ENCODE peak calls at places on chromosomes 2 and 18, in four cellular contexts. A is activated CD8-positive, alpha-beta T cell treated with anti-CD3 and anti-CD28 coated beads for 36 hours; F is BE2C; Q is stimulated activated CD4-positive, alpha-beta T cell treated with anti-CD3 and anti-CD28 coated beads, TNF-alpha, amount 100 ng/mL, for 48 hours. P is an unnamed sample.

GRCh38 chr2:63424329-63425078 is 163.8 kb downstream of the WDPCP start:
- DNase-seq in F (peak; percentile 15), Q (peak; percentile 2), A (peak; percentile 11), P (peak; percentile 81)

GRCh38 chr2:143778981-143779380 is 649.8 kb downstream of the ARHGAP15 start:
- DNase-seq in F (no peak), Q (no peak), A (no peak), P (no peak)

GRCh38 chr18:59096098-59096779 is 43.4 kb upstream of the SEC11C start:
- DNase-seq in F (no peak), A (no peak), Q (no peak), P (no peak)

GRCh38 chr2:141900826-141901225 is 230.0 kb downstream of the LRP1B start:
- DNase-seq in F (no peak), A (no peak), Q (no peak), P (no peak)

GRCh38 chr2:61116302-61116701 is 45.7 kb upstream of the C2orf74 start:
- DNase-seq in A (no peak), Q (no peak), F (no peak), P (no peak)

GRCh38 chr2:196208915-196209314 is 37.5 kb upstream of the STK17B start:
- DNase-seq in Q (no peak), F (no peak), A (no peak), P (no peak)

GRCh38 chr2:65204461-65205230 is 23.0 kb upstream of the ACTR2 start:
- DNase-seq in A (no peak), F (peak; percentile 8), Q (no peak), P (no peak)

GRCh38 chr2:100427627-100428258 is 10.3 kb upstream of the CHST10 start:
- DNase-seq in Q (peak; percentile 60), A (peak; percentile 89), F (peak; percentile 63), P (peak; percentile 53)

GRCh38 chr2:49254401-49254800 is 100.1 kb upstream of the FSHR start:
- DNase-seq in Q (no peak), F (no peak), A (no peak), P (no peak)

GRCh38 chr18:67425724-67426123 is 90.8 kb downstream of the DSEL start:
- DNase-seq in A (no peak), Q (no peak), F (no peak), P (no peak)

GRCh38 chr2:127537142-127537541 is 1.7 kb downstream of the MYO7B start:
- DNase-seq in A (no peak), Q (no peak), F (no peak), P (no peak)

GRCh38 chr2:167758292-167758691 is 489.1 kb downstream of the STK39 start:
- DNase-seq in Q (no peak), A (no peak), F (no peak), P (no peak)

GRCh38 chr2:231188506-231189170 is 9.8 kb upstream of the ARMC9 start:
- DNase-seq in Q (no peak), F (no peak), A (no peak), P (no peak)

GRCh38 chr18:79489900-79490592 is 94.3 kb downstream of the NFATC1 start:
- DNase-seq in A (peak; percentile 1), F (no peak), Q (no peak), P (no peak)

GRCh38 chr2:85420743-85421705 is 2.5 kb downstream of the SH2D6 start:
- DNase-seq in Q (peak; percentile 90), A (peak; percentile 95), F (peak; percentile 86), P (peak; percentile 72)

GRCh38 chr18:634551-635045 is 22.9 kb upstream of the TYMS start:
- DNase-seq in Q (no peak), F (no peak), A (no peak), P (no peak)